ENCODE peak calls at places on chromosome 22, in eight cellular contexts. One of them, this sample, is unnamed. For H3K27me3 and H3K9me2, the result is how much of the 10 kb centered on the place peaks cover.

GRCh38 chr22:33605686-33606085 is 314.6 kb downstream of the LARGE1 start:
- DNase-seq in PC-3: no peak
- DNase-seq in MM.1S: no peak
- DNase-seq in GM23338: no peak
- DNase-seq in SK-N-SH: no peak
- DNase-seq in PC-9: no peak
- DNase-seq in GM23248: no peak
- DNase-seq in HCT116: no peak
- DNase-seq in this sample: peak

GRCh38 chr22:46830001-46830715 is 67.7 kb downstream of the TBC1D22A start:
- DNase-seq in PC-3: peak
- DNase-seq in MM.1S: no peak
- DNase-seq in GM23338: no peak
- DNase-seq in SK-N-SH: peak
- DNase-seq in PC-9: no peak
- DNase-seq in GM23248: peak
- DNase-seq in HCT116: no peak
- DNase-seq in this sample: peak

GRCh38 chr22:24072361-24072760 is 61.3 kb downstream of the CABIN1 start:
- DNase-seq in PC-3: no peak
- DNase-seq in MM.1S: no peak
- DNase-seq in GM23338: no peak
- DNase-seq in SK-N-SH: no peak
- DNase-seq in PC-9: no peak
- DNase-seq in GM23248: no peak
- DNase-seq in HCT116: no peak
- DNase-seq in this sample: no peak

GRCh38 chr22:39254789-39255298 is 10.1 kb upstream of the PDGFB start:
- DNase-seq in PC-3: peak
- DNase-seq in MM.1S: peak
- DNase-seq in GM23338: no peak
- DNase-seq in SK-N-SH: no peak
- DNase-seq in PC-9: no peak
- DNase-seq in GM23248: peak
- DNase-seq in HCT116: no peak
- DNase-seq in this sample: no peak

GRCh38 chr22:27557554-27558060 is 243.9 kb downstream of the MN1 start:
- DNase-seq in PC-3: no peak
- DNase-seq in MM.1S: no peak
- DNase-seq in GM23338: no peak
- DNase-seq in SK-N-SH: no peak
- DNase-seq in PC-9: no peak
- DNase-seq in GM23248: no peak
- DNase-seq in HCT116: no peak
- DNase-seq in this sample: no peak

GRCh38 chr22:29204617-29205183 is 996 bp upstream of the EMID1 start:
- DNase-seq in PC-3: no peak
- DNase-seq in MM.1S: no peak
- DNase-seq in GM23338: no peak
- DNase-seq in SK-N-SH: peak
- DNase-seq in PC-9: no peak
- DNase-seq in GM23248: no peak
- DNase-seq in HCT116: no peak
- DNase-seq in this sample: no peak

GRCh38 chr22:43412808-43413785 is 1.3 kb downstream of the MPPED1 start:
- DNase-seq in PC-3: no peak
- DNase-seq in MM.1S: no peak
- DNase-seq in GM23338: no peak
- DNase-seq in SK-N-SH: no peak
- DNase-seq in PC-9: no peak
- DNase-seq in GM23248: no peak
- DNase-seq in HCT116: no peak
- DNase-seq in this sample: no peak

GRCh38 chr22:35021166-35021565 is 44.8 kb upstream of the ISX start:
- DNase-seq in PC-3: peak
- DNase-seq in MM.1S: no peak
- DNase-seq in GM23338: no peak
- DNase-seq in SK-N-SH: no peak
- DNase-seq in PC-9: no peak
- DNase-seq in GM23248: no peak
- DNase-seq in HCT116: no peak
- DNase-seq in this sample: peak

GRCh38 chr22:38417252-38418060 is 37.5 kb downstream of the KCNJ4 start:
- DNase-seq in PC-3: no peak
- DNase-seq in MM.1S: no peak
- DNase-seq in GM23338: no peak
- DNase-seq in SK-N-SH: no peak
- DNase-seq in PC-9: peak
- DNase-seq in GM23248: no peak
- DNase-seq in HCT116: no peak
- DNase-seq in this sample: peak

GRCh38 chr22:46051646-46052045 is 74.7 kb upstream of the WNT7B start:
- DNase-seq in PC-3: no peak
- DNase-seq in MM.1S: no peak
- DNase-seq in GM23338: no peak
- DNase-seq in SK-N-SH: no peak
- DNase-seq in PC-9: no peak
- DNase-seq in GM23248: no peak
- DNase-seq in HCT116: no peak
- DNase-seq in this sample: no peak

GRCh38 chr22:29216873-29217666 is 11.4 kb downstream of the EMID1 start:
- DNase-seq in PC-3: no peak
- DNase-seq in MM.1S: no peak
- DNase-seq in GM23338: no peak
- DNase-seq in SK-N-SH: peak
- DNase-seq in PC-9: no peak
- DNase-seq in GM23248: peak
- DNase-seq in HCT116: no peak
- DNase-seq in this sample: peak

DNA sequence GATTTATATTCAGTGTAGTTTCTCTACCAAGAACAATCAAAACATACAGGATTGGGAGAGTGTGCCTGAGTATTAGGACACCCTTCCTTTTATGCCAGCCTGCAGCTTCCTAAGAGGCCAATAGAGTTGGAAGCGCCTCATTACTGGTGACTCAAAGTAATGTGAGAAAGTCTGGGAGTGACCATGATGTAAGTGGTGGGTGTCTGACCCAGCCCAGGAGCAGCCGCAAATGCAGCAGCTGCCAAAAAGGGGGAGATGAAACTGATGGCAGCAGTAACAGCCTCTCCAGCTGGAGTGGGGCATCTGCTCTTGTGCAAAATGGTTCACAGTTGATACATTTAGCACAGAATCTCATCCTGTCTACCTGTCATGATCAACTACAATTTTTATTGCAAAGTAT is 62.0 kb downstream of the ZNF280B start:
- DNase-seq in PC-3: no peak
- DNase-seq in MM.1S: no peak
- DNase-seq in GM23338: no peak
- DNase-seq in SK-N-SH: no peak
- DNase-seq in PC-9: no peak
- DNase-seq in GM23248: peak
- DNase-seq in HCT116: no peak
- DNase-seq in this sample: no peak
- H3K27me3 ChIP-seq in PC-3: under half
- H3K27me3 ChIP-seq in MM.1S: under half
- H3K27me3 ChIP-seq in GM23338: half or more
- H3K27me3 ChIP-seq in SK-N-SH: under half
- H3K27me3 ChIP-seq in PC-9: under half
- H3K27me3 ChIP-seq in GM23248: under half
- H3K27me3 ChIP-seq in HCT116: under half
- H3K27me3 ChIP-seq in this sample: under half

GRCh38 chr22:49371325-49372110 is 456.2 kb downstream of the BRD1 start:
- DNase-seq in PC-3: no peak
- DNase-seq in MM.1S: no peak
- DNase-seq in GM23338: no peak
- DNase-seq in SK-N-SH: no peak
- DNase-seq in PC-9: no peak
- DNase-seq in GM23248: no peak
- DNase-seq in HCT116: no peak
- DNase-seq in this sample: no peak
- H3K9me2 ChIP-seq in PC-3: under half
- H3K9me2 ChIP-seq in MM.1S: under half
- H3K9me2 ChIP-seq in GM23338: under half
- H3K9me2 ChIP-seq in SK-N-SH: under half
- H3K9me2 ChIP-seq in PC-9: under half
- H3K9me2 ChIP-seq in GM23248: under half
- H3K9me2 ChIP-seq in HCT116: under half
- H3K9me2 ChIP-seq in this sample: under half

DNA sequence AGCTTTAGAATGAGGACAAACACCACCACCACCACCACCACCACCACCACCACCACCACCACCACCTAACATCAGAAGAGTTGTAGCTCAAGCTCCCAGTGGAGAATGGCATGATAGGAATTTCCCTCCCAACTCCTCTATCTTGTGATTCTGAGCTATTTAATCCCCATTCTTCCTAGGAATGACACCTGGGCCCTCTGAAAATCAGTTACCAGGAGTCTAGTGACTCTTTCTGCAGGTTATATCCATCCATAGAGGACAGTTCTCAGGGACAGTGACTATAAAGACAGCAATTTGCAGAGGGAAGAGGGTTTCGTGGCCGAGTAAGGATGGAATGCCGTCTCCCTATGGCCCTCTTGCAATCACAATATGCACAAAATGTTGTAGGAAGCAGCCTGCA is 27.8 kb downstream of the MYH9 start:
- DNase-seq in PC-3: no peak
- DNase-seq in MM.1S: no peak
- DNase-seq in GM23338: peak
- DNase-seq in SK-N-SH: no peak
- DNase-seq in PC-9: no peak
- DNase-seq in GM23248: no peak
- DNase-seq in HCT116: no peak
- DNase-seq in this sample: no peak
- H3K4me2 ChIP-seq in PC-3: no peak
- H3K4me2 ChIP-seq in MM.1S: no peak
- H3K4me2 ChIP-seq in GM23338: no peak
- H3K4me2 ChIP-seq in SK-N-SH: peak
- H3K4me2 ChIP-seq in PC-9: no peak
- H3K4me2 ChIP-seq in GM23248: no peak
- H3K4me2 ChIP-seq in HCT116: peak
- H3K4me2 ChIP-seq in this sample: no peak

DNA sequence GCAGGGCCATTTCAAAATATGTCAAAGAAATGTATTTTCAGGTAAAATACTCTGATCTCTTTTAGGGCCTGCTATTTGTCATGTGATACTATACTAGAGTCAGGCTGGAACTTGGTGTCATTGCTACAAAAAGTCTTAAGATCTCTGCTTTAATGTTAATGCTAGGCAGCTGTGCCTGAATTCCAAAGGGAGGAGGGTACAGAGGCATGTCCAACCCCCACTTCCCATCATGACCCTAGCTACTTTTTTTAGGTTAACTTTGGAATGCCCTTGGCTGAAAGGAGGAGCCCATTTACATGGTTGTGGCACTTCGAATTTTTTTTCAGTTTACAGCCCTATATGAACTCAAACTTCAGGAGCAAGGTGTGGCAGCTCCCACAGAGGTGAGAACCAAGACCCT is 58.1 kb downstream of the OSBP2 start:
- DNase-seq in PC-3: no peak
- DNase-seq in MM.1S: no peak
- DNase-seq in GM23338: no peak
- DNase-seq in SK-N-SH: no peak
- DNase-seq in PC-9: no peak
- DNase-seq in GM23248: no peak
- DNase-seq in HCT116: no peak
- DNase-seq in this sample: no peak
- H3K27me3 ChIP-seq in PC-3: under half
- H3K27me3 ChIP-seq in MM.1S: under half
- H3K27me3 ChIP-seq in GM23338: under half
- H3K27me3 ChIP-seq in SK-N-SH: under half
- H3K27me3 ChIP-seq in PC-9: under half
- H3K27me3 ChIP-seq in GM23248: under half
- H3K27me3 ChIP-seq in HCT116: under half
- H3K27me3 ChIP-seq in this sample: under half